ENCODE peak calls at places on chromosome 10, in nine cellular contexts. M, N, X, H, D, E, R, S and V are unnamed samples. For H3K36me3, the result is how much of the 10 kb centered on the place peaks cover.

GRCh38 chr10:5447611-5448071 is 35.3 kb downstream of the NET1 start:
- DNase-seq in M (no peak), N (peak), X (no peak), H (no peak), D (no peak), E (no peak), R (peak), S (no peak), V (peak)

GRCh38 chr10:44014644-44015250 is 366.1 kb upstream of the ZNF32 start:
- DNase-seq in M (no peak), N (no peak), X (no peak), H (no peak), D (no peak), E (no peak), R (no peak), S (no peak), V (no peak)

GRCh38 chr10:42367532-42368230 is 270.7 kb downstream of the ZNF33B start:
- DNase-seq in M (peak), N (peak), X (peak), H (no peak), D (peak), E (peak), R (peak), S (no peak), V (peak)

GRCh38 chr10:48684792-48685651 is at the start of gene WDFY4:
- DNase-seq in M (no peak), N (no peak), X (no peak), H (no peak), D (no peak), E (no peak), R (no peak), S (no peak), V (no peak)

GRCh38 chr10:77710081-77710551 is 72.5 kb upstream of the KCNMA1 start:
- DNase-seq in M (no peak), N (no peak), X (no peak), H (peak), D (peak), E (no peak), R (no peak), S (no peak), V (no peak)

GRCh38 chr10:90917231-90917967 is 3.5 kb downstream of the ANKRD1 start:
- DNase-seq in M (no peak), N (no peak), X (peak), H (no peak), D (no peak), E (no peak), R (no peak), S (no peak), V (no peak)

GRCh38 chr10:85544956-85545355 is 821.6 kb downstream of the GRID1 start:
- DNase-seq in M (no peak), N (no peak), X (no peak), H (peak), D (no peak), E (no peak), R (no peak), S (no peak), V (no peak)

GRCh38 chr10:572696-573095 is 116.8 kb downstream of the DIP2C start:
- DNase-seq in M (no peak), N (no peak), X (no peak), H (no peak), D (no peak), E (no peak), R (no peak), S (no peak), V (no peak)

GRCh38 chr10:44745920-44746319 is 165.2 kb upstream of the TMEM72 start:
- DNase-seq in M (no peak), N (peak), X (no peak), H (no peak), D (no peak), E (no peak), R (no peak), S (no peak), V (no peak)

GRCh38 chr10:67302701-67303100 is 376.9 kb downstream of the LRRTM3 start:
- DNase-seq in M (no peak), N (no peak), X (no peak), H (no peak), D (no peak), E (no peak), R (no peak), S (no peak), V (no peak)

GRCh38 chr10:67385089-67385488 is 310.9 kb downstream of the CTNNA3 start:
- DNase-seq in M (no peak), N (no peak), X (no peak), H (no peak), D (no peak), E (no peak), R (no peak), S (no peak), V (no peak)

GRCh38 chr10:15789793-15790525 is 70.2 kb upstream of the ITGA8 start:
- DNase-seq in M (peak), N (no peak), X (peak), H (no peak), D (no peak), E (no peak), R (peak), S (no peak), V (peak)

GRCh38 chr10:28631896-28632596 is 45.3 kb upstream of the BAMBI start:
- DNase-seq in M (no peak), N (no peak), X (peak), H (no peak), D (no peak), E (no peak), R (peak), S (no peak), V (peak)

GRCh38 chr10:95834375-95834774 is 73.4 kb upstream of the CC2D2B start:
- DNase-seq in M (no peak), N (no peak), X (no peak), H (no peak), D (no peak), E (no peak), R (no peak), S (no peak), V (no peak)

GRCh38 chr10:125979976-125980375 is 83.6 kb downstream of the FANK1 start:
- DNase-seq in M (no peak), N (no peak), X (no peak), H (no peak), D (no peak), E (no peak), R (no peak), S (no peak), V (no peak)

DNA sequence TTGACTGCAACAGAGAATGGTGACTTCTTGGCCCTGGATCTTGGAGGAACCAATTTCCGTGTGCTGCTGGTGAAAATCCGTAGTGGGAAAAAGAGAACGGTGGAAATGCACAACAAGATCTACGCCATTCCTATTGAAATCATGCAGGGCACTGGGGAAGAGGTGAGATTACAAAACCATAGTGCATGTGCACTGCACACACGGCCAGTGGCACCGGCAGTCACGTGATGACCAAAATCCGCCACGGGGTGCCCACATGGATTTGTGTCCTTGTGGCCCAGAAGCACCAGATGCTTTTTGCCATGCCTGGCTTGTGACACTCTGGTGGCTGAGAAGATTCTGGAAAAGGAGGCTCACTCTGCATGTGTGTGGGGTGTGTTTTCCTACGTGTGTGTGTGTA is 32.4 kb downstream of the TACR2 start:
- DNase-seq in M (no peak), N (no peak), X (no peak), H (no peak), D (no peak), E (no peak), R (no peak), S (no peak), V (no peak)
- H3K36me3 ChIP-seq in M (under half), N (under half), X (under half), H (under half), D (half or more), E (half or more), R (under half), S (half or more), V (under half)

GRCh38 chr10:3779146-3779707 is 5.8 kb downstream of the KLF6 start:
- DNase-seq in M (no peak), N (no peak), X (peak), H (peak), D (no peak), E (no peak), R (peak), S (no peak), V (peak)
- H3K36me3 ChIP-seq in M (under half), N (under half), X (under half), H (half or more), D (under half), E (half or more), R (half or more), S (under half), V (under half)

DNA sequence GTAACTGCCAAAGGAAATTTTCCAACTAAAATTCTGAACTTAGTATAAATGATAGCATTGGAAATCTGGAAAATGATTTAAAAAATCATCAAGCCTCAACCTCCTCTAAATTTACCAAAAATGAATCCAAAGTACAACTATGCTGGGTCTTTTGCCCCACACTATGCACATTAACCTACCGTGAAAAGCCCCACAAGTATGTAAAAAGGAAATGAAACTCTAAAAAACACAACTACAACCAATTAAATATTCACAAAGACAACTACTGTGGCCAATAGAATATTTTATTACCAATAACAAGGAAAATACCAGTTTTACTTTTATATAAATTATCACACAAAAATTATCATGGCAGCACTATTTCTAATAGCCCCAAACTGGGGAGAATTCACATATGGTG is 19.3 kb downstream of the EIF3A start:
- DNase-seq in M (no peak), N (no peak), X (no peak), H (no peak), D (no peak), E (no peak), R (no peak), S (no peak), V (no peak)
- H3K36me3 ChIP-seq in M (under half), N (under half), X (under half), H (half or more), D (half or more), E (half or more), R (half or more), S (half or more), V (half or more)

GRCh38 chr10:21626457-21627161 is 92.6 kb downstream of the MLLT10 start:
- DNase-seq in M (no peak), N (no peak), X (peak), H (no peak), D (no peak), E (no peak), R (peak), S (no peak), V (peak)

GRCh38 chr10:21627331-21627730 is 93.3 kb downstream of the MLLT10 start:
- DNase-seq in M (no peak), N (no peak), X (no peak), H (no peak), D (no peak), E (no peak), R (no peak), S (no peak), V (no peak)

GRCh38 chr10:21628023-21628422 is 94.0 kb downstream of the MLLT10 start:
- DNase-seq in M (no peak), N (no peak), X (no peak), H (no peak), D (no peak), E (no peak), R (no peak), S (no peak), V (no peak)

GRCh38 chr10:21625623-21626229 is 91.7 kb downstream of the MLLT10 start:
- DNase-seq in M (no peak), N (no peak), X (no peak), H (no peak), D (no peak), E (no peak), R (no peak), S (no peak), V (no peak)

DNA sequence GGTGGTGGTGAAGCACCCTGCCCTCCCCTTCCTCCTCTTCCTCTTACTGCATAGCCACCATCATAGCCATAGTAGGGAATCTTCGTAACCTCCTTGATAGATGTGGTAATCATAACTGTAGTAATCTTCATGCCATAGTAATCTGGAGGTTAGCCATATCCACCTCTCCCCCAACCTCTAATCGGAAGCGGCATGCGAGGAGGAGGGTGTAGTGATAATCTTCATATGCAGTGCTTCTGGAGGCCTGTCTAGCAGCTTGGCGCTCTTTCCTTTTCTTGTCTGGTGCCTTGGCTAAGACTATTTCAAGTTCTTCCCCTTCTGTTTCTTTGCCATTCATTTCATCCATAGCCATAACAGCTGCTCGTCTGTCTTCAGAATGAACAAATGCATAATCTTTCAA is 90.9 kb downstream of the MLLT10 start:
- DNase-seq in M (no peak), N (no peak), X (no peak), H (no peak), D (no peak), E (no peak), R (no peak), S (no peak), V (no peak)
- H3K36me3 ChIP-seq in M (under half), N (under half), X (under half), H (half or more), D (under half), E (under half), R (under half), S (under half), V (under half)

DNA sequence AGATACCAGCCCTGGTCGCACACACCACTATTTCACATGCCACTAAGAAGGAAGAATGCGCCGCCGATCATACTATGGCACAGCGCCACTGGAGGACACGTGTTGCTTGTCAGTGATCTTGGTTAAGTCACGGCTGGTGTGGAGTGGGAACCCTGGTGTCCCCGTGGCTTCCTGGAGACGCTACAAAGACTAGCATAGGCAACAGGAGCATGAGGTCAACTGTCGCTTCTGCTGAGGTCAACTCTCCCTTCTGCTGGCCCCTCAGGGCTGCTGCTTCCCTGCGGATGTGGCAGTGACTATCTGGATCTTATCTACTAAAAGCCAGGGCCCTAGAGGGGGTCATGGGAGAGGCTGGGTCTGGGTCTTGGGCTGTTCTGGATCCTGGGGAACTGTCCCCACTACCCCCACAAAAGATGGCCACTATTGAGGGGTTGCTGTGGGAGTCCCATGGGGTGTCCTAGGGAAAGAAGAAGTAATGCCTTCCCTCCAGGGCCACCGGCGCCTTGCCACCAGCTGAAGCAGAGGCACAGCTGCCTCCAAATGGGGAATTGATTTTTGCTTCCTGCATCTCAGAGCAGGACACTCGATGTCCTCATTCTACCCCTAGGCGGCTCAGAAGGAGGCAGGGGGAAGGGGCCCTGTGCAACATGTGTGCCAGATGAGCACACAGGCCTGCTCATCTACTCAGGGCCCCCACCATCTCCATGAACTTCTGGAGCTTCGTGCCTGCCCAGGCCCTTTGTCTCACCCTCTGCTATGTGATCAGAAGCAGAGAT is 76.6 kb upstream of the PPIF start:
- DNase-seq in M (no peak), N (no peak), X (no peak), H (no peak), D (no peak), E (no peak), R (no peak), S (no peak), V (no peak)
- H3K36me3 ChIP-seq in M (under half), N (under half), X (under half), H (under half), D (under half), E (under half), R (under half), S (under half), V (under half)

GRCh38 chr10:103443475-103444185 is 8.5 kb downstream of the CALHM2 start:
- DNase-seq in M (no peak), N (no peak), X (no peak), H (no peak), D (no peak), E (no peak), R (no peak), S (no peak), V (no peak)

GRCh38 chr10:103444478-103444877 is 7.7 kb downstream of the CALHM2 start:
- DNase-seq in M (no peak), N (no peak), X (no peak), H (no peak), D (no peak), E (no peak), R (no peak), S (no peak), V (no peak)

GRCh38 chr10:103445366-103445765 is 6.8 kb downstream of the CALHM2 start:
- DNase-seq in M (no peak), N (no peak), X (no peak), H (no peak), D (no peak), E (no peak), R (no peak), S (no peak), V (no peak)

GRCh38 chr10:103447187-103447586 is 5.0 kb downstream of the CALHM2 start:
- DNase-seq in M (no peak), N (no peak), X (no peak), H (no peak), D (no peak), E (no peak), R (no peak), S (no peak), V (no peak)

GRCh38 chr10:103445767-103446567 is 6.2 kb downstream of the CALHM2 start:
- DNase-seq in M (peak), N (no peak), X (peak), H (no peak), D (no peak), E (no peak), R (peak), S (no peak), V (no peak)
- H3K36me3 ChIP-seq in M (under half), N (under half), X (half or more), H (half or more), D (under half), E (under half), R (half or more), S (under half), V (under half)

DNA sequence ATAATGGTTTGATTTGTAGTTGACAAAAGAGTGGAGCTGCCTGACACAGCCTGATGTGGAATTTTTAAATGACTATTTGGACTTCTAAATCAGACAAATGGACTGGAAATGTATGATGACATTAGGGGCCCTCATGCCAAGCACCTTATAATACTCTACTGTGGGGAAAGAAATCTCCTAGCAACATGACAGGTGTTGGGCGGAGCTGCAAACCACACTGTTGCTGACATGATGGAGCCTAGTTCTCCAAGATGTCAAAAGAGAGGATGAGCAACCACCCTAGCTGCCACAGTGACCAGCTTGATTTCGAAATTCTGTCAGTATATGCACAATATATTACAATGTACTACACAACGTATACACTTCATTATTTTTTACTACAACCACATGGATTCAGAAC is 65.8 kb downstream of the RHOBTB1 start:
- DNase-seq in M (no peak), N (no peak), X (no peak), H (no peak), D (no peak), E (no peak), R (no peak), S (no peak), V (peak)
- H3K36me3 ChIP-seq in M (under half), N (under half), X (under half), H (under half), D (under half), E (under half), R (under half), S (under half), V (under half)